ENCODE peak calls at places on chromosomes 7 and 10, in six cellular contexts. F is IMR-90, V is H9, J is H1, G is mesenchymal stem cell, B is trophoblast cell. N is an unnamed sample.

GRCh38 chr7:93238748-93239147 is 6.6 kb downstream of the VPS50 start:
- DNase-seq in F (no peak), V (no peak), J (no peak), G (no peak), B (no peak), N (no peak)

GRCh38 chr10:74156919-74157289 is 5.9 kb downstream of the ADK start:
- DNase-seq in F (peak; percentile 60), V (no peak), J (no peak), G (peak; percentile 50), B (no peak), N (no peak)

GRCh38 chr10:61439058-61439607 is 14.0 kb downstream of the TMEM26 start:
- DNase-seq in F (no peak), V (no peak), J (no peak), G (no peak), B (no peak), N (no peak)

GRCh38 chr10:133160813-133161471 is 923 bp downstream of the KNDC1 start:
- DNase-seq in F (no peak), V (no peak), J (no peak), G (no peak), B (no peak), N (no peak)

GRCh38 chr7:86814980-86815379 is 171.3 kb downstream of the GRM3 start:
- DNase-seq in F (no peak), V (no peak), J (peak; percentile 9), G (peak; percentile 6), B (peak; percentile 6), N (peak; percentile 21)

GRCh38 chr7:6057316-6058128 is 26.3 kb downstream of the ANKRD61 start:
- DNase-seq in F (no peak), V (no peak), J (no peak), G (no peak), B (peak; percentile 57), N (no peak)

GRCh38 chr7:114273218-114273617 is 141.4 kb upstream of the FOXP2 start:
- DNase-seq in F (no peak), V (no peak), J (no peak), G (no peak), B (no peak), N (no peak)

GRCh38 chr10:42950606-42951485 is 126.0 kb upstream of the RET start:
- DNase-seq in F (no peak), V (peak; percentile 31), J (no peak), G (no peak), B (no peak), N (no peak)

GRCh38 chr7:141731476-141732149 is 6.5 kb upstream of the SSBP1 start:
- DNase-seq in F (no peak), V (no peak), J (no peak), G (no peak), B (no peak), N (no peak)

GRCh38 chr10:105063796-105064195 is 422.7 kb downstream of the SORCS3 start:
- DNase-seq in F (no peak), V (peak; percentile 71), J (peak; percentile 38), G (no peak), B (no peak), N (peak; percentile 48)

GRCh38 chr7:24795407-24795767 is 38.1 kb upstream of the GSDME start:
- DNase-seq in F (no peak), V (no peak), J (no peak), G (no peak), B (peak; percentile 79), N (no peak)

GRCh38 chr7:1531263-1531978 is 919 bp downstream of the MAFK start:
- DNase-seq in F (peak; percentile 41), V (peak; percentile 32), J (no peak), G (peak; percentile 72), B (no peak), N (no peak)

GRCh38 chr7:82442492-82443043 is 1.0 kb downstream of the CACNA2D1 start:
- DNase-seq in F (peak; percentile 19), V (no peak), J (no peak), G (peak; percentile 49), B (no peak), N (no peak)

GRCh38 chr7:119713606-119714005 is 559.4 kb upstream of the KCND2 start:
- DNase-seq in F (no peak), V (no peak), J (no peak), G (no peak), B (no peak), N (no peak)

GRCh38 chr7:79182283-79182682 is 271.2 kb downstream of the MAGI2 start:
- DNase-seq in F (peak; percentile 90), V (no peak), J (no peak), G (no peak), B (no peak), N (no peak)

GRCh38 chr7:16753932-16754571 is 497 bp downstream of the TSPAN13 start:
- DNase-seq in F (peak; percentile 10), V (peak; percentile 71), J (no peak), G (peak; percentile 56), B (peak; percentile 56), N (peak; percentile 69)

GRCh38 chr7:12729112-12729511 is 41.7 kb downstream of the ARL4A start:
- DNase-seq in F (peak; percentile 15), V (peak; percentile 79), J (peak; percentile 41), G (peak; percentile 47), B (no peak), N (no peak)

GRCh38 chr10:51590802-51591201 is 108.6 kb downstream of the CSTF2T start:
- DNase-seq in F (no peak), V (no peak), J (no peak), G (no peak), B (no peak), N (no peak)

GRCh38 chr7:128881458-128882125 is 18.9 kb downstream of the ATP6V1F start:
- DNase-seq in F (no peak), V (no peak), J (no peak), G (no peak), B (no peak), N (no peak)

GRCh38 chr7:37284805-37285211 is 163.9 kb downstream of the ELMO1 start:
- DNase-seq in F (no peak), V (peak; percentile 73), J (peak; percentile 23), G (peak; percentile 33), B (peak; percentile 86), N (peak; percentile 41)

GRCh38 chr10:132713421-132714095 is 72.4 kb downstream of the NKX6-2 start:
- DNase-seq in F (no peak), V (no peak), J (no peak), G (no peak), B (no peak), N (no peak)

GRCh38 chr7:135188298-135188984 is 17.9 kb upstream of the CYREN start:
- DNase-seq in F (no peak), V (no peak), J (no peak), G (no peak), B (no peak), N (no peak)

GRCh38 chr10:43623351-43623750 is 17.1 kb downstream of the ZNF485 start:
- DNase-seq in F (peak; percentile 13), V (no peak), J (no peak), G (peak; percentile 18), B (peak; percentile 23), N (no peak)

GRCh38 chr10:128069351-128070051 is 56.7 kb downstream of the MKI67 start:
- DNase-seq in F (peak; percentile 66), V (peak; percentile 80), J (peak; percentile 19), G (peak; percentile 77), B (peak; percentile 80), N (peak; percentile 74)

GRCh38 chr7:74454948-74455804 is 1.5 kb downstream of the GTF2IRD1 start:
- DNase-seq in F (no peak), V (no peak), J (no peak), G (no peak), B (no peak), N (no peak)

GRCh38 chr10:43396061-43396927 is 12.7 kb downstream of the HNRNPF start:
- DNase-seq in F (peak; percentile 58), V (peak; percentile 78), J (no peak), G (peak; percentile 80), B (peak; percentile 58), N (peak; percentile 68)

GRCh38 chr7:132575336-132575986 is 809 bp downstream of the PLXNA4 start:
- DNase-seq in F (peak; percentile 18), V (peak; percentile 59), J (no peak), G (peak; percentile 29), B (no peak), N (no peak)

GRCh38 chr7:37180828-37181549 is 267.7 kb downstream of the ELMO1 start:
- DNase-seq in F (no peak), V (no peak), J (no peak), G (no peak), B (no peak), N (no peak)

GRCh38 chr10:78973901-78974408 is 94.8 kb upstream of the ZMIZ1 start:
- DNase-seq in F (peak; percentile 56), V (peak; percentile 88), J (peak; percentile 71), G (no peak), B (peak; percentile 58), N (peak; percentile 76)

GRCh38 chr7:107318523-107319160 is 149.8 kb downstream of the HBP1 start:
- DNase-seq in F (peak; percentile 77), V (no peak), J (no peak), G (peak; percentile 53), B (no peak), N (no peak)

GRCh38 chr10:209357-209756 is 74.1 kb downstream of the ZMYND11 start:
- DNase-seq in F (peak; percentile 37), V (no peak), J (no peak), G (no peak), B (peak; percentile 23), N (no peak)
- H3K14ac ChIP-seq in F (no peak overlapping the region), V (no peak overlapping the region), J (no peak overlapping the region), G (no peak overlapping the region), B (no peak overlapping the region), N (no peak overlapping the region)

GRCh38 chr10:13698217-13698616 is 111.5 kb downstream of the PRPF18 start:
- DNase-seq in F (no peak), V (no peak), J (no peak), G (no peak), B (peak; percentile 72), N (no peak)
- H3K14ac ChIP-seq in F (no peak overlapping the region), V (no peak overlapping the region), J (no peak overlapping the region), G (no peak overlapping the region), B (no peak overlapping the region), N (no peak overlapping the region)

GRCh38 chr10:31617133-31617532 is 298.1 kb downstream of the ZEB1 start:
- DNase-seq in F (no peak), V (no peak), J (no peak), G (no peak), B (no peak), N (no peak)
- H3K14ac ChIP-seq in F (no peak overlapping the region), V (no peak overlapping the region), J (no peak overlapping the region), G (no peak overlapping the region), B (no peak overlapping the region), N (no peak overlapping the region)

DNA sequence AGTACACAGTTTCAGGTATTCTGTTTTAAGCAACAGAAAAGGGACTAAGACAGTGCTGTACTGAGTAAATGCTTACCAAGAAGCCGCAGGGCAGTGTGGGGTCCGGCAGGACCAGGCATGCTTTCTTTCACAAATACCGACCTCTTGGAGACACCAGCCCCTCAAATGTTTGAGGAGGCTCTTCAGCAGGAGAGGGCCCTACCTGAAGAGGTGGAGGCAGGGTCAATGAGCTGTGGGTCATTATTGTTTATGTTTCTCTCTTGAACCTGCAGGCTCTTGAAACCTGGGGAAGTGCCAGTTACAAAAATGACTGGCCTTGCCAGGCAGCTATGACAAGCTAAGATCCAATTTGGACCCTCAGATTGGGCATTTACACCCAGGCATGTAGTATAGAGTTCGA is 204.0 kb upstream of the LYZL1 start:
- DNase-seq in F (no peak), V (no peak), J (no peak), G (no peak), B (no peak), N (no peak)
- H3K14ac ChIP-seq in F (no peak overlapping the region), V (no peak overlapping the region), J (no peak overlapping the region), G (no peak overlapping the region), B (no peak overlapping the region), N (no peak overlapping the region)

GRCh38 chr7:4661871-4662270 is 20.2 kb upstream of the FOXK1 start:
- DNase-seq in F (peak; percentile 70), V (no peak), J (no peak), G (no peak), B (no peak), N (no peak)
- H3K14ac ChIP-seq in F (no peak overlapping the region), V (no peak overlapping the region), J (no peak overlapping the region), G (no peak overlapping the region), B (no peak overlapping the region), N (no peak overlapping the region)

N was measured in neuronal stem cell.